ENCODE peak calls at places on chromosome 9, in ten cellular contexts. K is HEK293T; Q is T-helper 9 cell; O is stimulated activated CD4-positive, alpha-beta T cell treated with anti-CD3 and anti-CD28 coated beads, Interleukin-2, amount 100 ng/mL, for 24 hours; V is HFF-Myc; C is cardiac fibroblast; A is fibroblast of mammary gland; B is AG10803; I is RPMI8226; U is kidney tubule cell. M is an unnamed sample.

GRCh38 chr9:126698251-126698650 is 84.5 kb downstream of the LMX1B start:
- DNase-seq in K (no peak), Q (no peak), O (no peak), V (no peak), C (no peak), A (no peak), B (no peak), I (no peak), U (no peak), M (no peak)

GRCh38 chr9:111744363-111744762 is 50.4 kb downstream of the SHOC1 start:
- DNase-seq in K (no peak), Q (no peak), O (no peak), V (no peak), C (no peak), A (no peak), B (peak; percentile 30), I (no peak), U (no peak), M (no peak)

GRCh38 chr9:134939836-134940235 is 22.1 kb upstream of the FCN1 start:
- DNase-seq in K (no peak), Q (no peak), O (no peak), V (no peak), C (no peak), A (no peak), B (no peak), I (no peak), U (no peak), M (no peak)

GRCh38 chr9:106177216-106177615 is 482.9 kb downstream of the TMEM38B start:
- DNase-seq in K (no peak), Q (no peak), O (no peak), V (no peak), C (no peak), A (no peak), B (no peak), I (no peak), U (no peak), M (no peak)

GRCh38 chr9:78567693-78568092 is 270.8 kb downstream of the PSAT1 start:
- DNase-seq in K (no peak), Q (no peak), O (no peak), V (no peak), C (no peak), A (no peak), B (no peak), I (no peak), U (no peak), M (no peak)

GRCh38 chr9:76680716-76681431 is 83.4 kb upstream of the PCA3 start:
- DNase-seq in K (no peak), Q (no peak), O (no peak), V (no peak), C (no peak), A (no peak), B (no peak), I (no peak), U (no peak), M (no peak)

GRCh38 chr9:114028646-114029045 is 49.5 kb downstream of the AMBP start:
- DNase-seq in K (no peak), Q (no peak), O (no peak), V (no peak), C (no peak), A (no peak), B (no peak), I (no peak), U (no peak), M (no peak)

GRCh38 chr9:135468866-135469521 is 10.6 kb upstream of the PPP1R26 start:
- DNase-seq in K (no peak), Q (no peak), O (peak; percentile 71), V (peak; percentile 16), C (peak; percentile 25), A (peak; percentile 61), B (peak; percentile 48), I (peak; percentile 64), U (no peak), M (no peak)

GRCh38 chr9:35193762-35194161 is 32.0 kb downstream of the UNC13B start:
- DNase-seq in K (no peak), Q (no peak), O (no peak), V (no peak), C (peak; percentile 2), A (peak; percentile 10), B (no peak), I (no peak), U (no peak), M (peak; percentile 9)